ENCODE peak calls at places on chromosomes 3 and 15, in six cellular contexts. L is ovary, Q is left ventricle myocardium inferior, B is hepatocyte, J is GM23248, T is thoracic aorta. O is an unnamed sample.

GRCh38 chr15:57060799-57061198 is 142.4 kb downstream of the TCF12 start:
- DNase-seq in Q (no peak), B (no peak), J (peak; percentile 91), T (no peak), L (no peak), O (no peak)

GRCh38 chr3:65024148-65024547 is 336.3 kb upstream of the ADAMTS9 start:
- DNase-seq in T (no peak), J (no peak), B (no peak), L (no peak), Q (no peak), O (no peak)

GRCh38 chr3:176734146-176734545 is 463.1 kb downstream of the TBL1XR1 start:
- DNase-seq in L (no peak), Q (no peak), J (no peak), B (no peak), T (no peak), O (no peak)

GRCh38 chr3:187744169-187745151 is 808 bp downstream of the BCL6 start:
- DNase-seq in L (peak; percentile 81), T (no peak), J (peak; percentile 69), Q (peak; percentile 48), B (peak; percentile 69), O (peak; percentile 62)

GRCh38 chr3:71865727-71866126 is 80.8 kb upstream of the PROK2 start:
- DNase-seq in L (no peak), Q (no peak), J (no peak), T (no peak), B (no peak), O (no peak)

GRCh38 chr3:174955513-174956001 is 96.4 kb downstream of the NAALADL2 start:
- DNase-seq in T (no peak), B (peak; percentile 28), J (peak; percentile 64), L (no peak), Q (no peak), O (no peak)

GRCh38 chr3:117238805-117239204 is 529.2 kb downstream of the TUSC7 start:
- DNase-seq in L (no peak), B (no peak), T (no peak), J (no peak), Q (no peak), O (no peak)

GRCh38 chr3:23916886-23917815 is at the start of the genes NKIRAS1 and RPL15:
- DNase-seq in Q (peak; percentile 98), B (peak; percentile 98), J (peak; percentile 99), T (peak; percentile 87), L (peak; percentile 98), O (peak; percentile 99)

GRCh38 chr3:108883373-108883772 is 60.8 kb downstream of the TRAT1 start:
- DNase-seq in T (no peak), B (no peak), L (no peak), Q (no peak), J (no peak), O (no peak)

GRCh38 chr3:36765104-36765503 is 751 bp upstream of the DCLK3 start:
- DNase-seq in J (no peak), L (no peak), B (no peak), Q (no peak), T (no peak), O (no peak)

GRCh38 chr15:62855085-62855476 is 187.5 kb upstream of the TPM1 start:
- DNase-seq in Q (no peak), J (no peak), T (no peak), B (no peak), L (no peak), O (no peak)

GRCh38 chr15:91407237-91407889 is 307.3 kb downstream of the SV2B start:
- DNase-seq in L (no peak), T (no peak), J (peak; percentile 12), B (peak; percentile 59), Q (peak; percentile 19), O (no peak)

GRCh38 chr3:165195628-165196576 is at the start of gene SLITRK3:
- DNase-seq in Q (no peak), J (no peak), T (no peak), L (no peak), B (peak; percentile 19), O (no peak)

GRCh38 chr15:92780816-92781215 is 119.3 kb upstream of the CHD2 start:
- DNase-seq in J (no peak), L (no peak), T (no peak), Q (no peak), B (no peak), O (no peak)

GRCh38 chr3:43531835-43532234 is 90.0 kb downstream of the ANO10 start:
- DNase-seq in T (no peak), J (peak; percentile 94), L (no peak), Q (no peak), B (no peak), O (no peak)

GRCh38 chr3:901953-902778 is 190.7 kb upstream of the CNTN6 start:
- DNase-seq in T (no peak), Q (no peak), J (peak; percentile 24), B (peak; percentile 6), L (no peak), O (no peak)

GRCh38 chr3:4732974-4733373 is 239.8 kb downstream of the ITPR1 start:
- DNase-seq in B (no peak), T (no peak), J (no peak), Q (no peak), L (no peak), O (no peak)

GRCh38 chr3:46665763-46666470 is 27.6 kb downstream of the ALS2CL start:
- DNase-seq in J (no peak), B (no peak), T (no peak), L (no peak), Q (no peak), O (no peak)

GRCh38 chr3:69031635-69032034 is 18.2 kb upstream of the EOGT start:
- DNase-seq in Q (no peak), B (no peak), J (no peak), L (no peak), T (no peak), O (no peak)

GRCh38 chr3:153829596-153830170 is 291.5 kb upstream of the ARHGEF26 start:
- DNase-seq in B (no peak), T (no peak), Q (no peak), J (peak; percentile 4), L (no peak), O (no peak)

GRCh38 chr3:146589899-146590508 is 15.1 kb downstream of the PLSCR5 start:
- DNase-seq in T (no peak), Q (no peak), J (peak; percentile 73), B (peak; percentile 63), L (peak; percentile 31), O (no peak)

GRCh38 chr3:138686771-138687221 is 78.2 kb downstream of the FAIM start:
- DNase-seq in Q (no peak), B (peak; percentile 21), J (peak; percentile 75), L (no peak), T (no peak), O (no peak)

GRCh38 chr3:71511037-71511436 is 72.5 kb downstream of the FOXP1 start:
- DNase-seq in Q (no peak), J (peak; percentile 72), T (no peak), B (peak; percentile 42), L (no peak), O (no peak)

GRCh38 chr15:98842973-98843285 is 164.7 kb downstream of the PGPEP1L start:
- DNase-seq in B (no peak), T (no peak), Q (no peak), L (no peak), J (no peak), O (no peak)

GRCh38 chr3:70824785-70825184 is 512.3 kb upstream of the MDFIC2 start:
- DNase-seq in T (no peak), J (peak; percentile 58), L (no peak), B (no peak), Q (no peak), O (no peak)

GRCh38 chr3:186307594-186307993 is 54.4 kb downstream of the DGKG start:
- DNase-seq in J (peak; percentile 69), B (peak; percentile 75), T (no peak), Q (no peak), L (no peak), O (no peak)

GRCh38 chr3:171225698-171226097 is 199.2 kb upstream of the SLC2A2 start:
- DNase-seq in T (no peak), L (no peak), B (no peak), J (peak; percentile 6), Q (no peak), O (no peak)

GRCh38 chr15:97482521-97482920 is 478.0 kb upstream of the ARRDC4 start:
- DNase-seq in B (no peak), T (no peak), Q (no peak), L (no peak), J (no peak), O (no peak)

GRCh38 chr3:175357758-175358157 is 498.6 kb downstream of the NAALADL2 start:
- DNase-seq in T (no peak), J (no peak), B (no peak), Q (no peak), L (no peak), O (no peak)

GRCh38 chr15:27576576-27576975 is 522.5 kb downstream of the OCA2 start:
- DNase-seq in T (no peak), L (no peak), J (no peak), Q (no peak), B (no peak), O (no peak)
- H3K9me3 ChIP-seq in T (no peaks in the 10 kb centered on the region), L (no peaks in the 10 kb centered on the region), J (no peaks in the 10 kb centered on the region), Q (peaks cover 16% of the 10 kb centered on the region), B (no peaks in the 10 kb centered on the region), O (no peaks in the 10 kb centered on the region)

GRCh38 chr3:49004352-49005297 is 2.6 kb upstream of the WDR6 start:
- DNase-seq in J (peak; percentile 27), T (no peak), Q (no peak), B (no peak), L (peak; percentile 68), O (no peak)
- H3K4me3 ChIP-seq in J (no peak overlapping the region), T (no peak overlapping the region), Q (no peak overlapping the region), B (no peak overlapping the region), L (no peak overlapping the region), O (no peak overlapping the region)

GRCh38 chr3:61559108-61559731 is 2.2 kb upstream of the PTPRG start:
- DNase-seq in J (peak; percentile 51), Q (no peak), B (peak; percentile 16), L (no peak), T (no peak), O (no peak)
- H3K27me3 ChIP-seq in J (no peaks in the 10 kb centered on the region), Q (no peaks in the 10 kb centered on the region), B (no peaks in the 10 kb centered on the region), L (no peaks in the 10 kb centered on the region), T (no peaks in the 10 kb centered on the region), O (no peaks in the 10 kb centered on the region)

GRCh38 chr3:84175449-84175848 is 783.3 kb upstream of the CADM2 start:
- DNase-seq in B (no peak), J (no peak), T (no peak), Q (no peak), L (no peak), O (no peak)
- H3K9me3 ChIP-seq in B (peaks cover 3% of the 10 kb centered on the region), J (no peaks in the 10 kb centered on the region), T (no peaks in the 10 kb centered on the region), Q (peaks cover 43% of the 10 kb centered on the region), L (no peaks in the 10 kb centered on the region), O (peaks cover 9% of the 10 kb centered on the region)

DNA sequence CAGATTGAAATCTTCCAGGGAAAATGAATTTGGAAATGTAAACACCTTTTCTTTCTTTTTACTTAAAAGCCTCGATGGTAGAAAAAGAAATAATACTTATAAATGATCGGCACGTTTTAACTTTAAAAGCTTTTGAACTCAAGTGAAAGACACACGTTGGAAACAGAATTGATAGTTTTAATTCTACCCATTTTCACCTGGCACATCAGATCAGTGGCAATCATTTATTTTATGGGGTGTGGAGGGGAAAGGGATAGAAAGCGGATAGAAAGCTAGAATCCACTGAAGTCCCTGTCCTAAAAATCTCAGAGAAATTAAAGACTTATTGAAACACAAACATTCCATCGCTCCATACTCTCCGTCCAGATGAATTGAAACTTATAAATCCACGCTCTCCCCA is 8.4 kb upstream of the MEIS2 start:
- DNase-seq in T (no peak), B (no peak), Q (no peak), J (no peak), L (no peak), O (no peak)
- H3K4me3 ChIP-seq in T (no peak overlapping the region), B (no peak overlapping the region), Q (peak overlapping the region; percentile 66), J (no peak overlapping the region), L (peak overlapping the region; percentile 15), O (no peak overlapping the region)

O was measured in psoas muscle.